ENCODE peak calls at places on chromosomes 11 and 22, in nine cellular contexts. C is right lobe of liver, X is A549, J is adrenal gland, L is body of pancreas, T is Peyer's patch, W is HCT116, I is heart left ventricle, G is stomach. Q is an unnamed sample.

GRCh38 chr11:11998091-11998781 is 10.2 kb downstream of the DKK3 start:
- DNase-seq in L (no peak), I (no peak), G (no peak), X (peak; percentile 62), T (no peak), C (no peak), J (peak; percentile 54), W (no peak), Q (no peak)

GRCh38 chr22:30005213-30005857 is 74.9 kb upstream of the HORMAD2 start:
- DNase-seq in T (peak; percentile 88), C (no peak), I (no peak), G (peak; percentile 81), W (peak; percentile 39), L (peak; percentile 67), X (peak; percentile 53), J (peak; percentile 77), Q (no peak)

GRCh38 chr11:66331542-66332370 is 4.5 kb downstream of the RIN1 start:
- DNase-seq in L (no peak), W (no peak), G (no peak), I (no peak), C (peak; percentile 37), T (no peak), X (no peak), J (no peak), Q (no peak)

GRCh38 chr11:92224394-92225205 is at the start of gene FAT3:
- DNase-seq in T (no peak), J (no peak), L (peak; percentile 11), I (peak; percentile 25), C (no peak), W (no peak), G (no peak), X (peak; percentile 56), Q (no peak)

GRCh38 chr22:24592144-24592845 is 578 bp downstream of the LRRC75B start:
- DNase-seq in C (no peak), W (no peak), T (no peak), G (no peak), J (peak; percentile 17), L (no peak), I (no peak), X (peak; percentile 32), Q (no peak)

GRCh38 chr11:95256204-95256819 is 25.3 kb upstream of the SESN3 start:
- DNase-seq in X (no peak), J (no peak), L (no peak), G (no peak), T (no peak), I (no peak), C (no peak), W (no peak), Q (no peak)

GRCh38 chr11:100866453-100866852 is 179.4 kb downstream of the ARHGAP42 start:
- DNase-seq in J (no peak), C (no peak), W (no peak), G (no peak), T (no peak), L (no peak), I (no peak), X (no peak), Q (no peak)

GRCh38 chr22:41939981-41940852 is 6.7 kb downstream of the CENPM start:
- DNase-seq in L (peak; percentile 26), J (no peak), I (no peak), T (peak; percentile 99), C (no peak), X (peak; percentile 67), G (peak; percentile 83), W (no peak), Q (peak; percentile 81)

GRCh38 chr11:16511109-16511806 is 154.9 kb upstream of the SOX6 start:
- DNase-seq in W (no peak), X (no peak), J (no peak), C (no peak), I (no peak), G (no peak), L (no peak), T (no peak), Q (no peak)

GRCh38 chr11:78365381-78365792 is 52.2 kb downstream of the GAB2 start:
- DNase-seq in X (peak; percentile 41), G (peak; percentile 61), L (no peak), I (no peak), J (no peak), T (no peak), W (peak; percentile 22), C (no peak), Q (no peak)

GRCh38 chr22:37018815-37019308 is 385 bp downstream of the TST start:
- DNase-seq in T (peak; percentile 80), C (peak; percentile 72), W (no peak), G (peak; percentile 67), I (peak; percentile 74), L (peak; percentile 57), J (peak; percentile 64), X (peak; percentile 21), Q (no peak)

GRCh38 chr11:78759067-78759466 is 184.4 kb upstream of the NARS2 start:
- DNase-seq in G (no peak), W (no peak), C (no peak), I (no peak), J (no peak), X (no peak), T (no peak), L (no peak), Q (no peak)

GRCh38 chr11:94151903-94152677 is 23.4 kb downstream of the PANX1 start:
- DNase-seq in X (peak; percentile 62), L (peak; percentile 47), G (peak; percentile 37), I (peak; percentile 73), J (peak; percentile 71), C (no peak), W (peak; percentile 73), T (no peak), Q (no peak)

GRCh38 chr11:86781546-86781945 is 18.8 kb upstream of the PRSS23 start:
- DNase-seq in G (no peak), J (no peak), C (no peak), T (no peak), I (no peak), W (no peak), X (no peak), L (no peak), Q (no peak)

GRCh38 chr11:19843106-19843505 is 130.5 kb downstream of the NAV2 start:
- DNase-seq in L (no peak), X (no peak), I (no peak), G (no peak), T (no peak), W (no peak), J (no peak), C (no peak), Q (no peak)

GRCh38 chr11:102469196-102469821 is 16.7 kb upstream of the TMEM123 start:
- DNase-seq in G (no peak), J (no peak), I (no peak), C (no peak), W (no peak), T (no peak), X (no peak), L (peak; percentile 39), Q (no peak)

DNA sequence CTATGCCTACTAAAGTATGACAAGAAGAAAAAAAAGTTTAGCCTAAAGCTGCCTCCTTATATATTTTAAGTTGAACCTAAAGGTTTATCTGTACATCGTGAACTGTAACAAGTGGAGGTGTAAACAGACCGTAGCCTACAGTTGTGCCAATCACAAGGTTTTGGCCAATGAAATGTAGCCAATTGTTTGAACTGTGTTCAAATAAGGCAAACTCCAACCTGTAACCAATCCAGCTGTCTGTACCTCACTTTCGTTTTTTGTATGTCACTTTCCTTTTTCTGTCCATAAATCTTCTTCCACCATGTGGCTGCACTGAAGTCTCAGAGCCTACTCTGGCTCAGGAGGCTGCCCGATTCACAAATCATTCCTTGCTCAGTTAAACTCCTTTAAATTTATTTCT is 6.8 kb upstream of the EI24 start:
- DNase-seq in T (no peak), I (no peak), X (no peak), L (no peak), G (no peak), W (no peak), C (no peak), J (no peak), Q (no peak)
- H3K9me3 ChIP-seq in T (no peaks in the 10 kb centered on the region), I (no peaks in the 10 kb centered on the region), X (no peaks in the 10 kb centered on the region), L (no peaks in the 10 kb centered on the region), G (no peaks in the 10 kb centered on the region), W (no peaks in the 10 kb centered on the region), C (no peaks in the 10 kb centered on the region), J (no peaks in the 10 kb centered on the region), Q (no peaks in the 10 kb centered on the region)

GRCh38 chr11:64237484-64237951 is 3.1 kb downstream of the VEGFB start:
- DNase-seq in G (peak; percentile 95), L (peak; percentile 98), C (peak; percentile 95), I (no peak), T (peak; percentile 84), X (no peak), J (no peak), W (no peak), Q (no peak)
- H3K4me1 ChIP-seq in G (peaks cover 79% of the 10 kb centered on the region), L (peaks cover 70% of the 10 kb centered on the region), C (peaks cover 25% of the 10 kb centered on the region), I (peaks cover 38% of the 10 kb centered on the region), T (peaks cover 39% of the 10 kb centered on the region), X (peaks cover 28% of the 10 kb centered on the region), J (peaks cover 15% of the 10 kb centered on the region), W (peaks cover 58% of the 10 kb centered on the region), Q (peaks cover 59% of the 10 kb centered on the region)

GRCh38 chr11:69351460-69351859 is 57.5 kb downstream of the MYEOV start:
- DNase-seq in G (no peak), T (no peak), C (no peak), W (no peak), J (no peak), X (no peak), I (no peak), L (no peak), Q (no peak)

GRCh38 chr11:69352181-69352580 is 58.2 kb downstream of the MYEOV start:
- DNase-seq in W (no peak), C (no peak), L (no peak), J (no peak), X (no peak), G (peak; percentile 4), T (no peak), I (no peak), Q (no peak)

GRCh38 chr11:69350040-69350439 is 56.1 kb downstream of the MYEOV start:
- DNase-seq in T (no peak), C (no peak), W (no peak), X (no peak), L (no peak), I (no peak), J (no peak), G (no peak), Q (no peak)

GRCh38 chr11:69350596-69350995 is 56.6 kb downstream of the MYEOV start:
- DNase-seq in X (no peak), G (no peak), C (no peak), J (no peak), T (no peak), W (no peak), L (no peak), I (no peak), Q (no peak)

GRCh38 chr11:69348414-69349235 is 54.7 kb downstream of the MYEOV start:
- DNase-seq in J (no peak), G (no peak), T (no peak), I (no peak), W (no peak), L (no peak), X (no peak), C (no peak), Q (no peak)
- TF ChIP-seq POLR2A in J (no peak), G (no peak), T (no peak), I (no peak), W (no peak), L (no peak), X (no peak), C (no peak), Q (no peak)

DNA sequence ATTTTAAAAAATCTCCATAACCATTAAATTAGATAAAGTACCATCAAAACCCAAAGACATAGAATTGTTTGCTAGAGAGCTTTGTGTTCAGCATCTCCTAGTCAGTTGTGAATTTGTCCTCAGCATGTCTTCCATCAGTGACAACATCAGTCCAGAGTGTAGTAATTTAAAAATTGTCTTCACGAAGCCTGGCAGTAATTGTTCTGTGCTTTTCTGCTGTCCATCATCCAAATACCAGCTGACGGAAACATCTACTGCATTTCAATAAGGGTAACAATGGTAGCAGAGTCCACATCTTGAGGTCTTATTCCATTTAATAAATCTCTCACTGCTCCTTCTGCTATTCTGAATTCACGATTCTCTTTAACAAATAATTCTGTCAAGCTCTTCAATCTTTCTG is 121.5 kb downstream of the ATXN10 start:
- DNase-seq in W (no peak), X (no peak), G (no peak), I (no peak), C (no peak), J (no peak), L (no peak), T (no peak), Q (no peak)
- H3K9me3 ChIP-seq in W (peaks cover 5% of the 10 kb centered on the region), X (peaks cover 12% of the 10 kb centered on the region), G (peaks cover 22% of the 10 kb centered on the region), I (peaks cover 40% of the 10 kb centered on the region), C (no peaks in the 10 kb centered on the region), J (peaks cover 18% of the 10 kb centered on the region), L (peaks cover 13% of the 10 kb centered on the region), T (no peaks in the 10 kb centered on the region), Q (peaks cover 25% of the 10 kb centered on the region)